ENCODE peak calls at places on chromosome 22, in four cellular contexts. R is right atrium auricular region, I is cardiac muscle cell, M is mesothelial cell of epicardium. L is an unnamed sample.

GRCh38 chr22:38935023-38935422 is 22.4 kb upstream of the APOBEC3A start:
- DNase-seq in R (no peak), I (no peak), M (no peak), L (no peak)

GRCh38 chr22:17083811-17084540 is 824 bp upstream of the IL17RA start:
- DNase-seq in R (no peak), I (no peak), M (no peak), L (no peak)

GRCh38 chr22:40265783-40266182 is 80.5 kb upstream of the ADSL start:
- DNase-seq in R (no peak), I (no peak), M (no peak), L (no peak)

GRCh38 chr22:35712672-35713071 is 5.0 kb upstream of the APOL5 start:
- DNase-seq in R (no peak), I (no peak), M (no peak), L (no peak)

GRCh38 chr22:27504360-27504759 is 297.2 kb downstream of the MN1 start:
- DNase-seq in R (no peak), I (no peak), M (no peak), L (no peak)

GRCh38 chr22:38482662-38483308 is 14.9 kb downstream of the KDELR3 start:
- DNase-seq in R (no peak), I (no peak), M (no peak), L (no peak)

GRCh38 chr22:42473484-42474193 is 41.4 kb upstream of the NFAM1 start:
- DNase-seq in R (no peak), I (peak), M (no peak), L (no peak)

GRCh38 chr22:23696326-23696851 is 5.6 kb downstream of the RGL4 start:
- DNase-seq in R (no peak), I (no peak), M (no peak), L (no peak)

GRCh38 chr22:48404004-48404403 is 1423.7 kb downstream of the BRD1 start:
- DNase-seq in R (peak), I (no peak), M (no peak), L (no peak)

GRCh38 chr22:39621826-39622225 is 51.3 kb downstream of the CACNA1I start:
- DNase-seq in R (no peak), I (no peak), M (no peak), L (no peak)

GRCh38 chr22:23404689-23405365 is 175.3 kb downstream of the IGLL1 start:
- DNase-seq in R (no peak), I (peak), M (no peak), L (no peak)

GRCh38 chr22:20741634-20742581 is 32.0 kb upstream of the SERPIND1 start:
- DNase-seq in R (no peak), I (peak), M (no peak), L (no peak)

GRCh38 chr22:27624705-27625104 is 176.9 kb downstream of the MN1 start:
- DNase-seq in R (no peak), I (no peak), M (no peak), L (no peak)

GRCh38 chr22:38211556-38211955 is 9.8 kb downstream of the MAFF start:
- DNase-seq in R (no peak), I (no peak), M (no peak), L (no peak)

GRCh38 chr22:41237707-41238569 is 2.8 kb downstream of the CHADL start:
- DNase-seq in R (peak), I (peak), M (no peak), L (no peak)

GRCh38 chr22:16717699-16718558 is 107.3 kb downstream of the XKR3 start:
- DNase-seq in R (no peak), I (no peak), M (no peak), L (no peak)

GRCh38 chr22:31089101-31090100 is 8.3 kb downstream of the SMTN start:
- DNase-seq in R (no peak), I (peak), M (no peak), L (no peak)

GRCh38 chr22:27331526-27332281 is 469.9 kb downstream of the MN1 start:
- DNase-seq in R (peak), I (peak), M (no peak), L (no peak)

GRCh38 chr22:35458547-35459422 is 58.8 kb downstream of the MCM5 start:
- DNase-seq in R (no peak), I (no peak), M (no peak), L (no peak)

GRCh38 chr22:41782316-41782715 is 18.2 kb upstream of the CCDC134 start:
- DNase-seq in R (no peak), I (no peak), M (no peak), L (no peak)

GRCh38 chr22:42412744-42413220 is 19.4 kb downstream of the NFAM1 start:
- DNase-seq in R (no peak), I (peak), M (no peak), L (no peak)

GRCh38 chr22:42747701-42748513 is 27.2 kb upstream of the A4GALT start:
- DNase-seq in R (no peak), I (peak), M (no peak), L (no peak)

GRCh38 chr22:38029370-38029769 is 27.8 kb upstream of the PICK1 start:
- DNase-seq in R (no peak), I (no peak), M (no peak), L (no peak)

GRCh38 chr22:35330258-35330861 is 30.7 kb downstream of the TOM1 start:
- DNase-seq in R (peak), I (no peak), M (no peak), L (peak)

GRCh38 chr22:42651134-42651533 is 1.9 kb upstream of the CYB5R3 start:
- DNase-seq in R (no peak), I (no peak), M (no peak), L (no peak)

GRCh38 chr22:36232715-36233401 is 6.5 kb downstream of the APOL2 start:
- DNase-seq in R (no peak), I (no peak), M (no peak), L (no peak)

GRCh38 chr22:39871008-39871798 is 22.4 kb downstream of the ENTHD1 start:
- DNase-seq in R (no peak), I (no peak), M (no peak), L (no peak)

DNA sequence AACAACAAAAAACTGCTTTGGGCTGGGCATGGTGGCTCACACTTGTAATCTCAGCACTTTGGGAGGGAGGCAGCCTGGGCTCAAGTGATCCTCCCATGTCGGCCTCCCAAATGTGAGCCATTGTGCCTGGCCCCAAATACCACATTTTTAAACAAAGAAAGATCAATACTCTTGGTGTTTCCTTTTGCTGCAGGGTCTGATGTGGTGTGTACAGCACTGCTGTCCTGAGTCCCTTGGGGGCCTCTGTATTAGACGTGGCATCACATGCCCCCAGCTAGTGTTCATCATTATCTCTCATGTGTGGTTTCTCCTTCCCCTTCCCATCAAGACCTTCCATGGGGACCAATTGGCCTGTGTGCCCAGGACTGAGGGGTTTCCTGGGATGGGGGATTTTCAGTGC is 20.5 kb upstream of the XBP1 start:
- DNase-seq in R (no peak), I (no peak), M (no peak), L (no peak)
- TF ChIP-seq CTCF in R (no peak), I (no peak), M (no peak), L (no peak)

GRCh38 chr22:25206998-25207397 is 7.3 kb downstream of the CRYBB3 start:
- DNase-seq in R (no peak), I (no peak), M (no peak), L (no peak)

GRCh38 chr22:25208328-25208727 is 8.7 kb downstream of the CRYBB3 start:
- DNase-seq in R (no peak), I (no peak), M (no peak), L (no peak)

GRCh38 chr22:25207553-25208157 is 8.0 kb downstream of the CRYBB3 start:
- DNase-seq in R (no peak), I (no peak), M (no peak), L (no peak)

GRCh38 chr22:25210831-25211230 is 8.6 kb upstream of the CRYBB2 start:
- DNase-seq in R (no peak), I (no peak), M (no peak), L (no peak)

DNA sequence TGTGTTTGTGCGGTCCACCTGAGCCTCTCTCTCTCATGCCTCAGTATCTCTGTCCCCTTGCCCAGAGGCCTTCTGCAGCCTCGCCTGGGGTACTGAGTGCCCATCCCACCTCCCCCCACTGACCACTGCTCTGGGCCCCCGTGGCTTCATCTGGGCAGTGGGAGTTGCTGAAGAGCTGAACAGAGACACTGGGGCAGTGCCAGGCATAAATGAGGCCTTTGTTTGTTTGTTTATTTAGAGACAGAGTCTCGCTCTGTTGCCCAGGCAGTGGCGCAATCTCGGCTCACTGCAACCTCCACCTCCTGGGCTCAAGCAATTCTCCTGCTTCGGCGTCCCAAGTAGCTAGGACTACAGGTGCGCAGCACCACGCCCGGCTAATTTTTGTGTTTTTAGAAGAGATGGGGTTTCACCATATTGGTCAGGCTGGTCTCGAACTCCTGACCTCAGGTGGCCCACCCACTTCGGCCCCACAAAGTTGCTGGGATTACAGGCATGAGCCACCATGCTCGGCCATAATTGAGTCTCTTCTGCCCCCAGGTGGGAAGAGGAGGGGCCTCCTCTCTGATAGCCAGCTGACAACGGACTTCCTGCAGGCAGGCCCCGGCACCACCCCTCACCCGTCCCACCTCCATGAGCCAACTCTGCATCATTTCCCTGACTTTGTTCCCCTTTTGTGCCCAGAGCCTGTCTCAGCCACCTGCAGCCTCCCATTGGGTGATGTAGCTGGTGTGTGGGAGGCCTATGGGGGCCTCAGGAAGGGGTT is 9.3 kb downstream of the CRYBB3 start:
- DNase-seq in R (no peak), I (no peak), M (no peak), L (no peak)
- TF ChIP-seq CTCF in R (no peak), I (no peak), M (no peak), L (no peak)

DNA sequence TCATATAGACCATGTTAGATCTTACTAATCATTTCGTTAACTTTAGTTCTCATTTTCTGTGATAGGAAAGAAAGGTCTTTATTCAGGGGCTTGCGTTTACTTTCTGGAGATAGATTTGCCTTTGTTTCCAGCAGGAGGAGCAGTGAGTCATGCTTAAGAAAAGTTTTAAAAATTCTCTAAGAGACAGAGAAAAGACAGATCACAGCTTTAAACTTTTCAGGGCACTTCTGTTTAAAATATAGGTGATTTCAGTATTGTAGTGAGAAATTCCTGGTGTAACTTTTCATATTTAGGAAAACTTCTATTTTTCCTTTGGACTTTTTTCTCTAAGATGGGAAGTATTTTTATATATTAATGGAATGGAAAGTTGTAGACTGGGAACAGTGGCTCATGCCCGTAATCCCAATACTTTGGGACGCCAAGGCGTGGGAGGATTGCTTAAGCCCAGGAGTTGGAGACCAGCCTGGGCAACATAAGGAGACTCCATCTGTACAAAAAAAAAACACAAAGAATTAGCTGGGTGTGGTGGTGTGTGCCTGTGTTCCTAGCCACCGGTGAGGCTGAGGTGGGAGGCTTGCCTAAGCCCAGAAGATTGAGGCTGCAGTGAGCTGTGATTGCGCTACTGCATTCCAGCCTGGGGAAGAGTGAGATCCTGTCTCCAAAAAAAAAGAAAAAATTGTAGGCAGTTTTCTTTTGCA is 60.3 kb downstream of the ATXN10 start:
- DNase-seq in R (no peak), I (peak), M (no peak), L (no peak)
- TF ChIP-seq CTCF in R (peak), I (peak), M (no peak), L (no peak)

GRCh38 chr22:19724927-19725661 is 1.8 kb downstream of the GP1BB start:
- DNase-seq in R (no peak), I (no peak), M (no peak), L (no peak)

GRCh38 chr22:19728271-19728670 is 4.9 kb downstream of the GP1BB start:
- DNase-seq in R (no peak), I (no peak), M (no peak), L (no peak)

GRCh38 chr22:19728836-19729235 is 5.5 kb downstream of the GP1BB start:
- DNase-seq in R (no peak), I (no peak), M (no peak), L (no peak)

GRCh38 chr22:19729507-19729906 is 6.2 kb downstream of the GP1BB start:
- DNase-seq in R (no peak), I (no peak), M (no peak), L (no peak)

GRCh38 chr22:19727310-19728150 is 4.2 kb downstream of the GP1BB start:
- DNase-seq in R (no peak), I (no peak), M (no peak), L (no peak)
- TF ChIP-seq CTCF in R (no peak), I (no peak), M (no peak), L (no peak)

GRCh38 chr22:46126853-46127385 is 23.4 kb upstream of the PPARA start:
- DNase-seq in R (no peak), I (no peak), M (no peak), L (no peak)
- TF ChIP-seq CTCF in R (no peak), I (no peak), M (no peak), L (no peak)

GRCh38 chr22:29305836-29306174 is 645 bp upstream of the GAS2L1 start:
- DNase-seq in R (no peak), I (no peak), M (no peak), L (no peak)
- TF ChIP-seq CTCF in R (no peak), I (no peak), M (no peak), L (no peak)

L was measured in omental fat pad.